ENCODE peak calls at places on chromosome 14, in eight cellular contexts. N, C, B, T, H, K, U and O are unnamed samples.

GRCh38 chr14:96581902-96582640 is 79.9 kb downstream of the PAPOLA start:
- DNase-seq in N (no peak), C (peak), B (no peak), T (no peak), H (no peak), K (no peak), U (no peak), O (peak)

GRCh38 chr14:70677324-70677723 is 35.6 kb downstream of the TTC9 start:
- DNase-seq in N (no peak), C (no peak), B (no peak), T (no peak), H (no peak), K (no peak), U (no peak), O (no peak)

GRCh38 chr14:89429206-89430091 is 12.4 kb upstream of the FOXN3 start:
- DNase-seq in N (no peak), C (no peak), B (no peak), T (peak), H (no peak), K (no peak), U (no peak), O (no peak)

GRCh38 chr14:26730929-26731618 is 133.2 kb upstream of the NOVA1 start:
- DNase-seq in N (no peak), C (no peak), B (no peak), T (peak), H (no peak), K (no peak), U (no peak), O (no peak)

GRCh38 chr14:31529053-31529452 is 32.2 kb upstream of the NUBPL start:
- DNase-seq in N (no peak), C (no peak), B (no peak), T (peak), H (no peak), K (no peak), U (no peak), O (no peak)

GRCh38 chr14:88952901-88953300 is 128.4 kb downstream of the TTC8 start:
- DNase-seq in N (no peak), C (no peak), B (peak), T (no peak), H (no peak), K (no peak), U (no peak), O (no peak)

GRCh38 chr14:81343701-81344100 is 56.4 kb downstream of the STON2 start:
- DNase-seq in N (no peak), C (no peak), B (no peak), T (no peak), H (no peak), K (no peak), U (no peak), O (no peak)

GRCh38 chr14:90911121-90911520 is 94.9 kb upstream of the TTC7B start:
- DNase-seq in N (no peak), C (no peak), B (no peak), T (no peak), H (no peak), K (no peak), U (no peak), O (no peak)

GRCh38 chr14:55212611-55213010 is 21.2 kb upstream of the DLGAP5 start:
- DNase-seq in N (no peak), C (no peak), B (no peak), T (no peak), H (no peak), K (no peak), U (no peak), O (no peak)

GRCh38 chr14:71692496-71692895 is 239.7 kb upstream of the RGS6 start:
- DNase-seq in N (no peak), C (no peak), B (no peak), T (peak), H (no peak), K (no peak), U (no peak), O (no peak)

GRCh38 chr14:104322531-104323466 is 184.4 kb downstream of the KIF26A start:
- DNase-seq in N (no peak), C (peak), B (peak), T (no peak), H (no peak), K (no peak), U (no peak), O (no peak)

GRCh38 chr14:71371711-71372396 is 464.6 kb downstream of the PCNX1 start:
- DNase-seq in N (no peak), C (no peak), B (no peak), T (peak), H (no peak), K (no peak), U (no peak), O (no peak)

GRCh38 chr14:24965934-24966593 is 83.9 kb downstream of the STXBP6 start:
- DNase-seq in N (peak), C (no peak), B (no peak), T (peak), H (peak), K (peak), U (no peak), O (no peak)

GRCh38 chr14:56874375-56874774 is 64.1 kb upstream of the OTX2 start:
- DNase-seq in N (no peak), C (no peak), B (peak), T (no peak), H (no peak), K (no peak), U (peak), O (no peak)

GRCh38 chr14:38536376-38537038 is 280.6 kb upstream of the CLEC14A start:
- DNase-seq in N (no peak), C (no peak), B (no peak), T (peak), H (no peak), K (no peak), U (no peak), O (no peak)

GRCh38 chr14:69543341-69544249 is 31.1 kb downstream of the CCDC177 start:
- DNase-seq in N (no peak), C (no peak), B (peak), T (peak), H (no peak), K (no peak), U (peak), O (peak)

GRCh38 chr14:52949711-52950409 is 990 bp downstream of the FERMT2 start:
- DNase-seq in N (peak), C (no peak), B (no peak), T (peak), H (peak), K (peak), U (peak), O (no peak)

GRCh38 chr14:21626491-21627230 is 8.1 kb downstream of the OR10G2 start:
- DNase-seq in N (no peak), C (no peak), B (no peak), T (peak), H (no peak), K (no peak), U (no peak), O (no peak)

GRCh38 chr14:24394275-24394674 is 4.5 kb upstream of the NYNRIN start:
- DNase-seq in N (no peak), C (no peak), B (no peak), T (no peak), H (no peak), K (no peak), U (no peak), O (no peak)

GRCh38 chr14:39090548-39091111 is 12.4 kb downstream of the SEC23A start:
- DNase-seq in N (no peak), C (no peak), B (no peak), T (no peak), H (no peak), K (no peak), U (no peak), O (no peak)

GRCh38 chr14:104567957-104568225 is 11.7 kb upstream of the C14orf180 start:
- DNase-seq in N (no peak), C (no peak), B (no peak), T (no peak), H (no peak), K (no peak), U (no peak), O (no peak)

GRCh38 chr14:75697371-75697770 is 36.3 kb downstream of the TTLL5 start:
- DNase-seq in N (no peak), C (no peak), B (no peak), T (no peak), H (no peak), K (no peak), U (no peak), O (no peak)

GRCh38 chr14:36967892-36968555 is 204.4 kb downstream of the SLC25A21 start:
- DNase-seq in N (no peak), C (no peak), B (no peak), T (no peak), H (no peak), K (no peak), U (no peak), O (no peak)

GRCh38 chr14:101239065-101239464 is 322.2 kb upstream of the DIO3 start:
- DNase-seq in N (no peak), C (no peak), B (no peak), T (no peak), H (no peak), K (no peak), U (no peak), O (peak)

GRCh38 chr14:74684444-74684843 is 28.4 kb downstream of the AREL1 start:
- DNase-seq in N (no peak), C (no peak), B (no peak), T (no peak), H (no peak), K (no peak), U (no peak), O (no peak)

GRCh38 chr14:24673059-24673458 is 39.1 kb upstream of the GZMB start:
- DNase-seq in N (no peak), C (no peak), B (no peak), T (no peak), H (no peak), K (no peak), U (no peak), O (no peak)

GRCh38 chr14:73500360-73500759 is 9.6 kb downstream of the RIOX1 start:
- DNase-seq in N (no peak), C (no peak), B (no peak), T (no peak), H (no peak), K (no peak), U (no peak), O (no peak)

GRCh38 chr14:73428354-73428824 is 30.0 kb downstream of the NUMB start:
- DNase-seq in N (no peak), C (no peak), B (no peak), T (peak), H (no peak), K (no peak), U (no peak), O (no peak)

GRCh38 chr14:21011136-21011535 is 12.0 kb downstream of the SLC39A2 start:
- DNase-seq in N (no peak), C (peak), B (no peak), T (no peak), H (no peak), K (no peak), U (no peak), O (no peak)

GRCh38 chr14:34237098-34237497 is 224.9 kb downstream of the SPTSSA start:
- DNase-seq in N (no peak), C (no peak), B (no peak), T (no peak), H (no peak), K (no peak), U (no peak), O (no peak)

GRCh38 chr14:90599748-90600507 is 203.1 kb downstream of the CALM1 start:
- DNase-seq in N (no peak), C (no peak), B (peak), T (peak), H (no peak), K (no peak), U (no peak), O (no peak)

GRCh38 chr14:67940894-67941455 is 121.4 kb downstream of the RAD51B start:
- DNase-seq in N (no peak), C (no peak), B (no peak), T (peak), H (peak), K (no peak), U (no peak), O (no peak)

GRCh38 chr14:68781161-68782021 is 11.5 kb downstream of the ZFP36L1 start:
- DNase-seq in N (no peak), C (peak), B (peak), T (no peak), H (peak), K (no peak), U (no peak), O (no peak)

GRCh38 chr14:24688030-24688658 is 54.2 kb upstream of the GZMB start:
- DNase-seq in N (no peak), C (no peak), B (no peak), T (no peak), H (no peak), K (no peak), U (no peak), O (no peak)

GRCh38 chr14:26281280-26281998 is 316.4 kb downstream of the NOVA1 start:
- DNase-seq in N (no peak), C (no peak), B (no peak), T (peak), H (no peak), K (no peak), U (peak), O (no peak)

GRCh38 chr14:67472726-67473125 is 15.8 kb downstream of the TMEM229B start:
- DNase-seq in N (no peak), C (no peak), B (no peak), T (no peak), H (no peak), K (no peak), U (no peak), O (no peak)

GRCh38 chr14:64952598-64953309 is 10.2 kb upstream of the GPX2 start:
- DNase-seq in N (no peak), C (peak), B (no peak), T (no peak), H (no peak), K (no peak), U (no peak), O (no peak)

GRCh38 chr14:27862684-27863083 is 903.9 kb upstream of the FOXG1 start:
- DNase-seq in N (no peak), C (no peak), B (no peak), T (no peak), H (no peak), K (no peak), U (no peak), O (no peak)

GRCh38 chr14:101475468-101476257 is 85.6 kb upstream of the DIO3 start:
- DNase-seq in N (no peak), C (peak), B (peak), T (peak), H (peak), K (no peak), U (peak), O (peak)

GRCh38 chr14:37655418-37655817 is 60.0 kb downstream of the TTC6 start:
- DNase-seq in N (no peak), C (no peak), B (no peak), T (peak), H (no peak), K (no peak), U (no peak), O (no peak)

DNA sequence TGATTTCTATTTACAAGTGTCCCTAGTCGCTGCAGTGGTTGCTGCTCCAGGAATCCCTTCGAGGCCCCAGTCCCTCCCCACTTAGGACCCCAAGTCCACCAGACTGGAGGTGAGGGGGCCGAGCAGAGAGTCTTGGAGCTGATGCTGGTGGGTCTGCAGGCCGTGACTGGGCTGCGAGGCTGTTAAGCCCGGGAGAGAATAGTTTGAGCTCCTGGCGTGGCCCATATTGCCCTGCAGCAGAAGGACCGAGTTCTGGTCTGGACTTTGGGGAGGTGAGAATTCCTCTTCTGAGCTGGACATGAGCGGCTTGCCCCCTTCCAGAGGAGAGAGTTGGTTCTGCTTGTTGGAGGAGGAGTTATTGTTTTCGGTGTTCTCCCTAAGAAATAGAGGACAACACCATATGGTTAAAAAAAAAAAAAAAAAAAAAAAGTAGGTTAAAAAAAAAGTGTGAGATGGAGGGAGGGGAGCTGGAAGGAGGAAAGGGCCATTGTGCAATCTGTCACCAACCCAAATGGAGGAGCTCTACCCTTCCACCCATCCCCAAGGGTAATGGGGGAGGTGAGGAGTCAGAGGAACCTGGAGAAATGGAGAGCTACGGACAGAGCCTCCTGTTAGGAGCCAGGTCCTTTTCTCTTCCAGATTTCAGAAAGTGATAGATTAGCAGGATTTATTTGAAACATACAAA is 2.9 kb downstream of the SIX1 start:
- DNase-seq in N (peak), C (no peak), B (no peak), T (no peak), H (no peak), K (no peak), U (no peak), O (no peak)
- H3K4me3 ChIP-seq in N (peak), C (no peak), B (no peak), T (peak), H (no peak), K (no peak), U (no peak), O (no peak)

GRCh38 chr14:103123634-103124500 is 606 bp downstream of the TNFAIP2 start:
- DNase-seq in N (no peak), C (no peak), B (peak), T (no peak), H (peak), K (peak), U (no peak), O (peak)

GRCh38 chr14:103122578-103123127 is 608 bp upstream of the TNFAIP2 start:
- DNase-seq in N (no peak), C (no peak), B (peak), T (no peak), H (no peak), K (no peak), U (no peak), O (no peak)

GRCh38 chr14:103121846-103122577 is 1.2 kb upstream of the TNFAIP2 start:
- DNase-seq in N (no peak), C (peak), B (peak), T (peak), H (peak), K (peak), U (peak), O (peak)

GRCh38 chr14:103124501-103125001 is 1.3 kb downstream of the TNFAIP2 start:
- DNase-seq in N (no peak), C (no peak), B (no peak), T (no peak), H (peak), K (no peak), U (no peak), O (no peak)

DNA sequence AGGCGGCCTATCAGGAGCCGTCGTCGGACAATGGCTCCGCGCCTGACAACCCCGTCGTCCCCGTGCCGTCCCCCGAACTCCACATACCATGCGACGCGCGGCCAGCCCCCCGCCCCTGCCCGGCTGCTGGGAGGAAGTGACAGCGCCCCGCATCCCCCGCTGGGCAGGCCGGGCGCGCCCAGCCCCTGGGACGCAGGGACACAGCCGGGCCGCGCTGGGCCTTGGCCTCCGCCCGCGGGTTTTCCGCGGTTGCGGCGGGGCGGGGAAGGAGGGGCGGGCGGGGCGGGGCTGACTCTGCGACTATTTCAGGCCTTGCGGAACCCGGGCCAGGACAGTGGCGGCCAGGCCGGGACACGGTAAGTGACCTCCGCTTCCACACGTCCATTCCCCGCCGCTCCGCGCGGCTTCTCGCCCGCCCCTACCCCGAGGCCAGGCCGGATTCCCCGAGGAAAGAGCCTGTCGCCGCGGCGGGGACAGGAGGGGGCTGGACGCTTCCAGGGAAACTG is at the start of gene TNFAIP2:
- DNase-seq in N (no peak), C (no peak), B (peak), T (no peak), H (peak), K (peak), U (no peak), O (no peak)
- TF ChIP-seq POLR2A in N (peak), C (no peak), B (peak), T (no peak), H (peak), K (no peak), U (peak), O (no peak)

GRCh38 chr14:92680781-92681650 is 67.4 kb downstream of the LGMN start:
- DNase-seq in N (no peak), C (no peak), B (peak), T (peak), H (peak), K (peak), U (peak), O (peak)
- H3K4me3 ChIP-seq in N (no peak), C (no peak), B (no peak), T (no peak), H (no peak), K (no peak), U (no peak), O (no peak)

GRCh38 chr14:22887260-22887989 is 4.4 kb downstream of the REM2 start:
- DNase-seq in N (no peak), C (no peak), B (peak), T (peak), H (peak), K (no peak), U (peak), O (no peak)
- TF ChIP-seq POLR2A in N (no peak), C (no peak), B (no peak), T (no peak), H (no peak), K (no peak), U (no peak), O (no peak)

GRCh38 chr14:76904740-76905569 is 78.7 kb downstream of the LRRC74A start:
- DNase-seq in N (no peak), C (no peak), B (peak), T (peak), H (peak), K (no peak), U (peak), O (peak)

GRCh38 chr14:76904100-76904739 is 78.0 kb downstream of the LRRC74A start:
- DNase-seq in N (no peak), C (no peak), B (peak), T (peak), H (peak), K (no peak), U (no peak), O (no peak)

GRCh38 chr14:76901171-76902055 is 75.2 kb downstream of the LRRC74A start:
- DNase-seq in N (no peak), C (no peak), B (no peak), T (peak), H (no peak), K (no peak), U (no peak), O (no peak)

GRCh38 chr14:76902591-76902990 is 76.4 kb downstream of the LRRC74A start:
- DNase-seq in N (no peak), C (no peak), B (no peak), T (no peak), H (no peak), K (no peak), U (no peak), O (no peak)

GRCh38 chr14:76900406-76901085 is 74.3 kb downstream of the LRRC74A start:
- DNase-seq in N (no peak), C (no peak), B (no peak), T (no peak), H (no peak), K (no peak), U (no peak), O (no peak)
- H3K4me3 ChIP-seq in N (no peak), C (no peak), B (no peak), T (no peak), H (no peak), K (no peak), U (no peak), O (no peak)